ENCODE peak calls at places on chromosomes 16 and 17, in nine cellular contexts. P is NCI-H510A treated with DMSO at 0.1 percent for 48 hours; J is A549; O is nephron progenitor cell; Y is activated CD4-positive, alpha-beta T cell treated with anti-CD3 and anti-CD28 coated beads, Interleukin-2, amount 50 U/mL, for 24 hours; X is lower leg skin; M is brain microvascular endothelial cell; U is HCT116; H is left ventricle myocardium superior. I is an unnamed sample.

GRCh38 chr17:51510940-51511339 is 250.6 kb downstream of the UTP18 start:
- DNase-seq in P (no peak), J (no peak), O (no peak), Y (no peak), X (no peak), M (no peak), U (no peak), H (no peak), I (no peak)

GRCh38 chr17:79835470-79835899 is 3.8 kb downstream of the CBX4 start:
- DNase-seq in P (no peak), J (no peak), O (peak; percentile 26), Y (no peak), X (no peak), M (no peak), U (no peak), H (no peak), I (no peak)

GRCh38 chr17:32243712-32244111 is 21.9 kb upstream of the RHBDL3 start:
- DNase-seq in P (no peak), J (no peak), O (no peak), Y (no peak), X (no peak), M (no peak), U (no peak), H (no peak), I (no peak)

GRCh38 chr16:50156590-50156989 is 3.5 kb downstream of the TENT4B start:
- DNase-seq in P (no peak), J (no peak), O (no peak), Y (no peak), X (no peak), M (no peak), U (no peak), H (no peak), I (no peak)

GRCh38 chr17:82882715-82883446 is 43.1 kb upstream of the ZNF750 start:
- DNase-seq in P (peak; percentile 65), J (no peak), O (no peak), Y (peak; percentile 46), X (no peak), M (no peak), U (no peak), H (no peak), I (no peak)

GRCh38 chr17:68172461-68172954 is 75.3 kb upstream of the AMZ2 start:
- DNase-seq in P (peak; percentile 77), J (peak; percentile 71), O (peak; percentile 79), Y (peak; percentile 50), X (peak; percentile 72), M (peak; percentile 42), U (peak; percentile 63), H (peak; percentile 74), I (peak; percentile 63)

GRCh38 chr17:31371511-31372097 is 19.9 kb upstream of the RAB11FIP4 start:
- DNase-seq in P (peak; percentile 43), J (no peak), O (no peak), Y (no peak), X (no peak), M (peak; percentile 80), U (no peak), H (no peak), I (no peak)

GRCh38 chr16:12095275-12096161 is 119.0 kb downstream of the SNX29 start:
- DNase-seq in P (peak; percentile 46), J (peak; percentile 41), O (peak; percentile 83), Y (peak; percentile 43), X (peak; percentile 40), M (peak; percentile 59), U (peak; percentile 22), H (peak; percentile 82), I (peak; percentile 44)

GRCh38 chr17:7014995-7015586 is 2.7 kb downstream of the RNASEK start:
- DNase-seq in P (no peak), J (no peak), O (no peak), Y (peak; percentile 38), X (peak; percentile 29), M (peak; percentile 78), U (no peak), H (no peak), I (no peak)

GRCh38 chr17:34220776-34221390 is 34.2 kb upstream of the CCL2 start:
- DNase-seq in P (no peak), J (no peak), O (no peak), Y (no peak), X (no peak), M (no peak), U (no peak), H (no peak), I (no peak)

GRCh38 chr17:81550830-81551457 is 1.2 kb downstream of the FAAP100 start:
- DNase-seq in P (no peak), J (no peak), O (no peak), Y (no peak), X (no peak), M (no peak), U (no peak), H (peak; percentile 25), I (no peak)

GRCh38 chr16:86854058-86854621 is 275.8 kb downstream of the FOXL1 start:
- DNase-seq in P (no peak), J (no peak), O (no peak), Y (no peak), X (peak; percentile 42), M (no peak), U (no peak), H (no peak), I (no peak)

GRCh38 chr17:16954541-16954940 is 17.4 kb downstream of the TNFRSF13B start:
- DNase-seq in P (no peak), J (no peak), O (no peak), Y (no peak), X (no peak), M (no peak), U (no peak), H (no peak), I (no peak)

GRCh38 chr17:29176500-29177351 is 3.5 kb downstream of the MYO18A start:
- DNase-seq in P (peak; percentile 88), J (peak; percentile 42), O (peak; percentile 80), Y (peak; percentile 44), X (no peak), M (no peak), U (no peak), H (peak; percentile 77), I (no peak)

GRCh38 chr17:77034677-77035424 is 105.9 kb upstream of the SEC14L1 start:
- DNase-seq in P (no peak), J (no peak), O (no peak), Y (no peak), X (no peak), M (no peak), U (no peak), H (no peak), I (no peak)

GRCh38 chr16:85227924-85228462 is 115.7 kb upstream of the CIBAR2 start:
- DNase-seq in P (peak; percentile 46), J (no peak), O (peak; percentile 69), Y (no peak), X (no peak), M (peak; percentile 72), U (no peak), H (no peak), I (no peak)

GRCh38 chr17:45435481-45435880 is 2.8 kb upstream of the ARHGAP27 start:
- DNase-seq in P (no peak), J (no peak), O (no peak), Y (no peak), X (no peak), M (no peak), U (no peak), H (no peak), I (no peak)

GRCh38 chr17:27578718-27579085 is 52.3 kb upstream of the LGALS9 start:
- DNase-seq in P (no peak), J (no peak), O (no peak), Y (no peak), X (no peak), M (no peak), U (no peak), H (no peak), I (no peak)

GRCh38 chr16:17417740-17418139 is 53.0 kb downstream of the XYLT1 start:
- DNase-seq in P (no peak), J (no peak), O (no peak), Y (no peak), X (no peak), M (no peak), U (no peak), H (no peak), I (no peak)

GRCh38 chr16:87819983-87820382 is 49.3 kb downstream of the SLC7A5 start:
- DNase-seq in P (no peak), J (no peak), O (no peak), Y (no peak), X (no peak), M (no peak), U (no peak), H (no peak), I (no peak)

GRCh38 chr17:3003401-3004149 is 59.8 kb downstream of the OR1D5 start:
- DNase-seq in P (no peak), J (no peak), O (no peak), Y (no peak), X (no peak), M (no peak), U (no peak), H (peak; percentile 53), I (no peak)

GRCh38 chr16:23729503-23730424 is 16.7 kb upstream of the ERN2 start:
- DNase-seq in P (no peak), J (peak; percentile 42), O (no peak), Y (no peak), X (no peak), M (peak; percentile 4), U (peak; percentile 31), H (no peak), I (peak; percentile 36)

GRCh38 chr16:83953796-83954576 is 946 bp downstream of the OSGIN1 start:
- DNase-seq in P (peak; percentile 22), J (peak; percentile 72), O (no peak), Y (no peak), X (peak; percentile 26), M (peak; percentile 20), U (peak; percentile 72), H (no peak), I (peak; percentile 45)

GRCh38 chr17:78226055-78226751 is 5.2 kb upstream of the TMEM235 start:
- DNase-seq in P (no peak), J (no peak), O (no peak), Y (no peak), X (no peak), M (no peak), U (no peak), H (no peak), I (no peak)

GRCh38 chr16:73053379-73054130 is 5.6 kb upstream of the ZFHX3 start:
- DNase-seq in P (peak; percentile 87), J (peak; percentile 94), O (no peak), Y (no peak), X (no peak), M (peak; percentile 73), U (peak; percentile 55), H (no peak), I (no peak)

GRCh38 chr17:4509923-4510614 is 11.4 kb downstream of the SPNS2 start:
- DNase-seq in P (no peak), J (no peak), O (no peak), Y (no peak), X (no peak), M (no peak), U (no peak), H (peak; percentile 62), I (no peak)

GRCh38 chr16:89841275-89841674 is 13.0 kb downstream of the SPIRE2 start:
- DNase-seq in P (no peak), J (no peak), O (no peak), Y (no peak), X (no peak), M (no peak), U (no peak), H (no peak), I (no peak)

GRCh38 chr17:79950711-79951110 is 85.0 kb downstream of the TBC1D16 start:
- DNase-seq in P (no peak), J (no peak), O (no peak), Y (no peak), X (no peak), M (no peak), U (no peak), H (no peak), I (no peak)

GRCh38 chr17:57593739-57594462 is 151.2 kb downstream of the CCDC182 start:
- DNase-seq in P (no peak), J (no peak), O (no peak), Y (no peak), X (no peak), M (no peak), U (no peak), H (no peak), I (no peak)

GRCh38 chr16:66740010-66740409 is 11.4 kb downstream of the DYNC1LI2 start:
- DNase-seq in P (peak; percentile 5), J (peak; percentile 51), O (peak; percentile 34), Y (no peak), X (no peak), M (no peak), U (no peak), H (no peak), I (peak; percentile 56)

GRCh38 chr16:66058181-66058580 is 308.3 kb upstream of the CDH5 start:
- DNase-seq in P (no peak), J (no peak), O (no peak), Y (no peak), X (no peak), M (no peak), U (no peak), H (no peak), I (no peak)